ENCODE peak calls at places on chromosomes 11 and 22, in four cellular contexts. V is HCT116, S is colonic mucosa, M is H9. U is an unnamed sample. For H3K4me1, the result is how much of the 10 kb centered on the place peaks cover.

GRCh38 chr11:107593941-107594340 is 3.0 kb downstream of the ELMOD1 start:
- DNase-seq in S (no peak), M (no peak), V (no peak), U (no peak)

GRCh38 chr11:134657631-134658030 is 245.6 kb upstream of the B3GAT1 start:
- DNase-seq in M (no peak), S (peak), V (no peak), U (peak)

GRCh38 chr22:38871360-38872171 is 450 bp downstream of the CBX6 start:
- DNase-seq in S (no peak), V (no peak), M (no peak), U (peak)

GRCh38 chr11:119892311-119892808 is 163.4 kb upstream of the NECTIN1 start:
- DNase-seq in S (no peak), M (no peak), V (no peak), U (no peak)

GRCh38 chr11:35617687-35618496 is at the start of gene FJX1:
- DNase-seq in M (peak), S (peak), V (no peak), U (peak)

GRCh38 chr11:34358666-34359547 is 1.1 kb upstream of the ABTB2 start:
- DNase-seq in V (peak), M (peak), S (peak), U (peak)

GRCh38 chr11:47369676-47370075 is 8.7 kb downstream of the SPI1 start:
- DNase-seq in M (no peak), V (no peak), S (no peak), U (no peak)

GRCh38 chr22:24005201-24005600 is at the start of gene GSTT4:
- DNase-seq in M (no peak), V (no peak), S (no peak), U (no peak)

GRCh38 chr11:7278314-7278917 is 26.7 kb downstream of the SYT9 start:
- DNase-seq in V (peak), M (peak), S (no peak), U (no peak)

GRCh38 chr11:124717786-124718634 is 21.7 kb upstream of the NRGN start:
- DNase-seq in V (no peak), S (no peak), M (peak), U (peak)

GRCh38 chr22:47534150-47535133 is 772.0 kb downstream of the TBC1D22A start:
- DNase-seq in M (no peak), S (no peak), V (no peak), U (no peak)

GRCh38 chr22:38429460-38430128 is 25.4 kb downstream of the KCNJ4 start:
- DNase-seq in S (no peak), V (no peak), M (peak), U (no peak)

GRCh38 chr11:22426915-22427314 is 88.7 kb downstream of the SLC17A6 start:
- DNase-seq in S (no peak), M (no peak), V (no peak), U (no peak)

DNA sequence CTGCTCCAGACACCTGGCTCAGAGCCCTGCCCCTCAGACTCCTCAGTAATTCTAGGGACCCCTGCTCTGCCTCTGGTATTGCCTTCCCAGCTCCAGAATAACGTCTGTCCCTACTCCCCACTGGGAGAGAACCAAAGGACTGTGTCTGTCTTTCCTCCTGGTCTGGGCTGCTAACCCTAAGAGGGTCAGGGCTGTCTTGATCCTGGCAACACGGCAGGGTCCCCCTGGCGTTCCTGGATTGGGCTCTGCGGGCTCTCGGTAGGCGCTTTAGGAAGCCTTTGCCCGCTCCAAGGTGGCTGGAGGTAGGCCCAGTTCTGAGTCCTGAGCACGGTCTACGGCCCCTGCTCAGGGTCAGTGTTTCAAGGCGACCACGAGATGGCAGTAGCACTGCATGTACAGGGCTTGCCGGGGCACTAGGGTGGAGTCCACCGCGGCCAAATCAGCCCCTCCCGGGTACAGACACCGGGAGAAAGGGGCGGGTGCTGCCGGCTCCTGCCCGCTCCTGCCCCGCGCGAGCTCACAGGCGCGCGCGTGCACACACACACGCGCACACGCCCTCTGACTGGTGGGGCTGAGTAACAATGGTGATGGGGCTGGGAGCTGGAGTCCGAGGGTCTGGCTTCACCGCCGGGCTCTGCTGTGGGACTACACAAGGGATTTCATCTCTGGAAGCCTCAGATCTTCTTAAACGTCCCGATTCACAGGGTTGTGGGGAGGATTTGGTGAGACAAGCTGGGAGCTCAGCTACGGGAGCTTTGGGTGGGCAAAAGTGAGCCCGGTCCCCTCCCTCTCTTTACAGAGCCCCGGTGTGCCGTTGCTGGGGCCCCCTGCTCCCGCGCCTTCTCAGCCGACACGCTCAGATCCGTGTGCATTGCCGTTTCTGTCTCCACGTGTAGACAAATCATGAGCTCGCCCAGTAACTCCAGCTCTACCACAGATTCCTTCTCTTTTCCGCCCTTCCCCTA is 30.1 kb upstream of the HMOX1 start:
- DNase-seq in M (peak), V (peak), S (peak), U (peak)
- H3K9ac ChIP-seq in M (no peak), V (peak), S (peak), U (no peak)

DNA sequence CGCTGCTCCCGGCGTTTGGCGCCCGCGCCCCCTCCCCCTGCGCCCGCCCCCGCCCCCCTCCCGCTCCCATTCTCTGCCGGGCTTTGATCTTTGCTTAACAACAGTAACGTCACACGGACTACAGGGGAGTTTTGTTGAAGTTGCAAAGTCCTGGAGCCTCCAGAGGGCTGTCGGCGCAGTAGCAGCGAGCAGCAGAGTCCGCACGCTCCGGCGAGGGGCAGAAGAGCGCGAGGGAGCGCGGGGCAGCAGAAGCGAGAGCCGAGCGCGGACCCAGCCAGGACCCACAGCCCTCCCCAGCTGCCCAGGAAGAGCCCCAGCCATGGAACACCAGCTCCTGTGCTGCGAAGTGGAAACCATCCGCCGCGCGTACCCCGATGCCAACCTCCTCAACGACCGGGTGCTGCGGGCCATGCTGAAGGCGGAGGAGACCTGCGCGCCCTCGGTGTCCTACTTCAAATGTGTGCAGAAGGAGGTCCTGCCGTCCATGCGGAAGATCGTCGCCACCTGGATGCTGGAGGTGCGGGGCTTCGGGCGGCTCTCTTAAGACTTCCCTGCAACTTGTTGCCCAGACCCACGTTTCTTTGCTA is at the start of gene CCND1:
- DNase-seq in M (peak), S (peak), V (peak), U (peak)
- H3K4me1 ChIP-seq in M (under half), S (under half), V (under half), U (under half)

GRCh38 chr11:104618949-104619348 is 279.3 kb downstream of the CASP12 start:
- DNase-seq in V (no peak), S (no peak), M (no peak), U (no peak)
- H3K9ac ChIP-seq in V (no peak), S (no peak), M (no peak), U (no peak)

GRCh38 chr11:2814751-2815150 is 70.8 kb downstream of the CDKN1C start:
- DNase-seq in M (no peak), V (no peak), S (no peak), U (peak)
- H3K4me1 ChIP-seq in M (under half), V (under half), S (under half), U (under half)

GRCh38 chr11:57499413-57499982 is 16.0 kb downstream of the SLC43A1 start:
- DNase-seq in S (peak), V (peak), M (peak), U (peak)
- H3K9ac ChIP-seq in S (peak), V (peak), M (no peak), U (peak)

GRCh38 chr11:72740060-72740424 is 12.2 kb downstream of the ARAP1 start:
- DNase-seq in V (no peak), S (no peak), M (no peak), U (peak)

GRCh38 chr11:72742522-72743320 is 9.5 kb downstream of the ARAP1 start:
- DNase-seq in V (no peak), S (no peak), M (no peak), U (peak)

GRCh38 chr11:72740562-72741428 is 11.4 kb downstream of the ARAP1 start:
- DNase-seq in V (no peak), S (no peak), M (no peak), U (peak)

GRCh38 chr11:72741849-72742521 is 10.2 kb downstream of the ARAP1 start:
- DNase-seq in M (no peak), V (no peak), S (no peak), U (peak)

GRCh38 chr11:72741429-72741833 is 10.8 kb downstream of the ARAP1 start:
- DNase-seq in M (peak), S (no peak), V (no peak), U (peak)
- H3K4me1 ChIP-seq in M (under half), S (under half), V (under half), U (under half)

GRCh38 chr22:42343136-42343484 is 72.7 kb upstream of the TCF20 start:
- DNase-seq in M (no peak), V (no peak), S (no peak), U (no peak)
- H3K9ac ChIP-seq in M (no peak), V (peak), S (no peak), U (no peak)

DNA sequence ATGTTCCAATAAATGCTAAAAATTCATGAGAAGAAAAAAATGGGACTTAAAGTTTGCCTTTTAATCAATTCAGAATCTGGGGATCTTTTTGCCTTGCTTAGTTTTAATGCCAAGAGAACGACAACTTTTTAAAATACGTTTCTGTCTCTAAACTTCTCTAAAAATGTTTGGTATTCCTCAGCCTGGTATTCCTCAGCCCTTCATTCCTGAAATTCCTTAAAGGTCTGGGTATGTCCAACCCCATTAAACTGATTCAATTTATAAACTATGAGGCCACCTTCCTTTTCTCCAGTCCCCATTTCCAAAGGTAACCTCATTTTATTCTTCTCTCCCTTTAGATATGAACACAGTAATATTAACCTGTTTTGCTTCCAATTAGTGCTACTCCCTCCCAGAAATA is 16.6 kb downstream of the POLA2 start:
- DNase-seq in S (no peak), V (no peak), M (no peak), U (no peak)
- H3K4me1 ChIP-seq in S (under half), V (under half), M (under half), U (under half)

GRCh38 chr11:75773595-75774353 is 5.2 kb downstream of the DGAT2 start:
- DNase-seq in M (no peak), S (no peak), V (no peak), U (peak)

GRCh38 chr11:75775056-75775455 is 6.5 kb downstream of the DGAT2 start:
- DNase-seq in S (no peak), V (no peak), M (peak), U (peak)

GRCh38 chr11:75768112-75768908 is at the start of gene DGAT2:
- DNase-seq in V (peak), M (peak), S (peak), U (peak)

GRCh38 chr11:75768909-75769771 is 562 bp downstream of the DGAT2 start:
- DNase-seq in S (peak), M (peak), V (no peak), U (peak)

GRCh38 chr11:75771646-75772410 is 3.2 kb downstream of the DGAT2 start:
- DNase-seq in M (no peak), V (no peak), S (no peak), U (peak)
- H3K9ac ChIP-seq in M (no peak), V (no peak), S (no peak), U (no peak)

GRCh38 chr11:132054822-132055221 is 684.4 kb downstream of the NTM start:
- DNase-seq in S (no peak), V (no peak), M (no peak), U (no peak)
- H3K4me1 ChIP-seq in S (under half), V (under half), M (under half), U (under half)

U was measured in kidney.